ENCODE peak calls at places on chromosome 9, in four cellular contexts. Y, E, C and Z are unnamed samples. For H4K20me1, the result is how much of the 10 kb centered on the place peaks cover.

GRCh38 chr9:88593537-88594185 is 58.7 kb downstream of the NXNL2 start:
- DNase-seq in C (peak), E (peak), Y (peak), Z (peak)

GRCh38 chr9:114719290-114719689 is 37.3 kb upstream of the TEX48 start:
- DNase-seq in C (no peak), E (no peak), Y (no peak), Z (peak)

GRCh38 chr9:72586388-72587160 is 65.2 kb downstream of the TMC1 start:
- DNase-seq in C (peak), E (no peak), Y (no peak), Z (peak)

GRCh38 chr9:98057095-98057799 is 715 bp downstream of the NANS start:
- DNase-seq in Y (no peak), C (no peak), E (peak), Z (no peak)

GRCh38 chr9:4324513-4324912 is 24.6 kb upstream of the GLIS3 start:
- DNase-seq in Y (no peak), E (no peak), C (no peak), Z (no peak)

GRCh38 chr9:134442087-134442470 is 115.8 kb downstream of the RXRA start:
- DNase-seq in Y (peak), C (peak), E (no peak), Z (no peak)

GRCh38 chr9:93258419-93258817 is 74.5 kb downstream of the WNK2 start:
- DNase-seq in C (no peak), Y (peak), E (no peak), Z (no peak)

GRCh38 chr9:135326141-135326540 is 153.4 kb upstream of the PPP1R26 start:
- DNase-seq in C (no peak), Y (no peak), E (no peak), Z (no peak)

GRCh38 chr9:6680797-6681146 is 35.2 kb upstream of the GLDC start:
- DNase-seq in E (no peak), C (peak), Y (peak), Z (peak)

GRCh38 chr9:82763631-82764030 is 299.3 kb downstream of the RASEF start:
- DNase-seq in C (no peak), E (peak), Y (peak), Z (peak)

GRCh38 chr9:93416530-93417235 is 34.8 kb upstream of the FAM120A start:
- DNase-seq in Y (no peak), C (no peak), E (no peak), Z (no peak)

GRCh38 chr9:93231121-93231694 is 47.3 kb downstream of the WNK2 start:
- DNase-seq in Y (peak), C (no peak), E (no peak), Z (no peak)

GRCh38 chr9:133027134-133027533 is 3.7 kb upstream of the GTF3C5 start:
- DNase-seq in E (peak), Y (no peak), C (no peak), Z (no peak)

GRCh38 chr9:78032599-78033457 is 1.2 kb upstream of the GNAQ start:
- DNase-seq in E (no peak), Y (no peak), C (peak), Z (no peak)
- TF ChIP-seq EZH2phosphoT487 in E (no peak), Y (no peak), C (no peak), Z (no peak)

GRCh38 chr9:123058834-123059233 is 25.4 kb downstream of the GPR21 start:
- DNase-seq in Y (no peak), C (no peak), E (no peak), Z (peak)
- H3K4me2 ChIP-seq in Y (no peak), C (no peak), E (no peak), Z (no peak)

DNA sequence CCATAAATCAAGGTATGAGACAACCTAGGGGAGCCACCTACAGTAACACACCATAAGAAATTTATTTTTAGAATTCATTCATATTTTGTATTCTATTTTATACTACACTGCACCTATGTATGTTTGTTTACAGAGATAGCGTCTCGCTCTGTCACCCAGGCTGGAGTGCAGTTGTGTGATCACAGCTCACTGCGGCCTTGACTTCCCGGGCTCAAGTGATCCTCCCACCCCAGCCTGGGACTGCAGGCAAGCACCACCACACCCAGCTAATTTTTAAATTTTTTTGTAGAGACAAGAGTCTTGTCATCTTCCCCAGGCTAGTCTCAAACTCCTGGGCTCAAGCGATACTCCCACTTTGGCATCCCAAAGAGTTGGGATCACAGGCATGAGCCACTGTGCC is 25.4 kb downstream of the MAPKAP1 start:
- DNase-seq in Y (no peak), C (no peak), E (no peak), Z (no peak)
- H4K20me1 ChIP-seq in Y (under half), C (under half), E (under half), Z (under half)

GRCh38 chr9:33467526-33467925 is 6.2 kb downstream of the NOL6 start:
- DNase-seq in E (no peak), Y (peak), C (no peak), Z (no peak)

GRCh38 chr9:33468797-33469621 is 4.7 kb downstream of the NOL6 start:
- DNase-seq in C (no peak), Y (no peak), E (no peak), Z (no peak)

GRCh38 chr9:33468215-33468730 is 5.5 kb downstream of the NOL6 start:
- DNase-seq in Y (no peak), C (no peak), E (no peak), Z (no peak)

GRCh38 chr9:33471361-33471760 is 2.4 kb downstream of the NOL6 start:
- DNase-seq in Y (no peak), C (no peak), E (no peak), Z (no peak)

DNA sequence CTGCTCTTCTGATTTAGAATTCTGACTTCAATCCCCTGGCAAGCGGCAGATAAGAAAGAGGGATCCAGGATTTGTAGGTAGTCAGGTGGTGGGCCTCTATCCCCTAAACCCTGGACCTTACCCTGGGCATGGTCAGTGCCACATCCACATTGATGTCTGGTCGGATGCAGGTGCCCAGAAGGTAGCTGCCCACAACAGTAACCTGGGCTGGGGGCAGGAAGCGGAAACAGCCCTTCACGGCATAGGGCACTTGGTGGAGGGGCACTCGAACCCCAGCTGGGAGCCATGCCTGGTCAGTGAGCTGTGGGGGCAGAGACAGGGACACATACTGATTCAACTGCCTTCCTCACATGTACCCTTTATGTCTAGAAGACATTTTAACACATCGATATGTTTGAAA is 3.8 kb downstream of the NOL6 start:
- DNase-seq in Y (no peak), C (no peak), E (no peak), Z (no peak)
- TF ChIP-seq EZH2phosphoT487 in Y (no peak), C (no peak), E (no peak), Z (no peak)